ENCODE peak calls at places on chromosome 6, in four cellular contexts. M is H9, S is IMR-90, K is H1. O is an unnamed sample.

GRCh38 chr6:110265273-110265672 is 85.0 kb downstream of the CDC40 start:
- DNase-seq in M (no peak), S (no peak), K (no peak), O (no peak)

GRCh38 chr6:23654745-23655144 is 471.3 kb upstream of the NRSN1 start:
- DNase-seq in M (no peak), S (no peak), K (no peak), O (no peak)

GRCh38 chr6:79494841-79495240 is 42.4 kb downstream of the LCA5 start:
- DNase-seq in M (peak; percentile 50), S (no peak), K (peak; percentile 70), O (peak; percentile 77)

GRCh38 chr6:109015185-109015584 is 79.5 kb downstream of the SESN1 start:
- DNase-seq in M (no peak), S (no peak), K (no peak), O (no peak)

GRCh38 chr6:10312445-10312844 is 102.4 kb downstream of the TFAP2A start:
- DNase-seq in M (no peak), S (no peak), K (no peak), O (peak; percentile 25)

GRCh38 chr6:41199427-41200246 is 1.3 kb downstream of the TREML2 start:
- DNase-seq in M (no peak), S (no peak), K (no peak), O (no peak)

GRCh38 chr6:225121-225721 is 67.1 kb upstream of the DUSP22 start:
- DNase-seq in M (no peak), S (no peak), K (no peak), O (no peak)

GRCh38 chr6:21022343-21023107 is 488.3 kb downstream of the CDKAL1 start:
- DNase-seq in M (peak; percentile 28), S (peak; percentile 82), K (no peak), O (peak; percentile 93)

GRCh38 chr6:132257561-132257960 is 143.7 kb downstream of the MOXD1 start:
- DNase-seq in M (no peak), S (peak; percentile 47), K (no peak), O (peak; percentile 44)
- H4K5ac ChIP-seq in M (no peak overlapping the region), S (no peak overlapping the region), K (no peak overlapping the region), O (no peak overlapping the region)

GRCh38 chr6:150880336-150880735 is 14.8 kb downstream of the MTHFD1L start:
- DNase-seq in M (no peak), S (no peak), K (no peak), O (no peak)
- H4K5ac ChIP-seq in M (no peak overlapping the region), S (peak overlapping the region; percentile 85), K (no peak overlapping the region), O (no peak overlapping the region)

GRCh38 chr6:127434651-127435050 is 24.5 kb downstream of the KIAA0408 start:
- DNase-seq in M (no peak), S (no peak), K (no peak), O (no peak)
- H4K5ac ChIP-seq in M (no peak overlapping the region), S (no peak overlapping the region), K (no peak overlapping the region), O (no peak overlapping the region)

GRCh38 chr6:147874322-147874721 is 365.8 kb downstream of the SAMD5 start:
- DNase-seq in M (no peak), S (no peak), K (no peak), O (no peak)

GRCh38 chr6:147873826-147874225 is 365.3 kb downstream of the SAMD5 start:
- DNase-seq in M (no peak), S (peak; percentile 41), K (no peak), O (no peak)

GRCh38 chr6:147870745-147871144 is 362.3 kb downstream of the SAMD5 start:
- DNase-seq in M (no peak), S (no peak), K (no peak), O (no peak)

GRCh38 chr6:147869869-147870268 is 361.4 kb downstream of the SAMD5 start:
- DNase-seq in M (no peak), S (no peak), K (no peak), O (no peak)

DNA sequence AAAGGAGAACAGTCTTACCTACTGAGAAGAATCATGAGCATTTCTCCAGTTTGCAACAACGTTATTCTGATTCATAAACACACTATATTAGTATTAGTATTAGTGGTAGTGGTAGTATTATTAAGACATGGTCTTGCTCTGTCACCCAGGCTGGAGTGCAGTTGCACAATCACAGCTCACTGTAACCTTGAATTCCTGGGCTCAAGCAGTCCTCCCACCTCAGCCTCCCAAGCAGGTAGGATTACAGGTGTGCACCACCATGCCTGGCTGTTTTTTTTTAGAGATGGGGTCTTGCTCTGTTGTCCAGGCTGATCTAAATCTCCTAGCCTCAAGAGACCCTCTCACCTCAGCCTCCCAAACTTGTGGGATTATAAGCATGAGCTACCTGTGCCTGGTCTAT is 363.5 kb downstream of the SAMD5 start:
- DNase-seq in M (no peak), S (no peak), K (no peak), O (no peak)
- H4K5ac ChIP-seq in M (no peak overlapping the region), S (no peak overlapping the region), K (no peak overlapping the region), O (no peak overlapping the region)

GRCh38 chr6:135759831-135760230 is 91.7 kb upstream of the PDE7B start:
- DNase-seq in M (no peak), S (peak; percentile 41), K (no peak), O (peak; percentile 35)
- H4K5ac ChIP-seq in M (no peak overlapping the region), S (no peak overlapping the region), K (no peak overlapping the region), O (no peak overlapping the region)